ENCODE peak calls at places on chromosomes 4 and X, in six cellular contexts. N is NAMALWA; V is CD8-positive, alpha-beta T cell; I is neural crest cell; J is adipocyte; H is iPS DF 6.9. L is an unnamed sample.

GRCh38 chrX:24253030-24253429 is 60.8 kb downstream of the SUPT20HL2 start:
- DNase-seq in N (no peak), V (no peak), I (no peak), J (no peak), H (no peak), L (no peak)

GRCh38 chrX:12002876-12003275 is 135.4 kb upstream of the FRMPD4 start:
- DNase-seq in N (no peak), V (no peak), I (no peak), J (no peak), H (no peak), L (no peak)

GRCh38 chrX:80511969-80512760 is 91.9 kb downstream of the TENT5D start:
- DNase-seq in N (no peak), V (no peak), I (no peak), J (no peak), H (no peak), L (no peak)

GRCh38 chr4:10457255-10457801 is at the start of gene ZNF518B:
- DNase-seq in N (no peak), V (peak; percentile 72), I (peak; percentile 57), J (peak; percentile 87), H (no peak), L (no peak)

GRCh38 chrX:107713205-107714195 is 62.1 kb downstream of the TSC22D3 start:
- DNase-seq in N (no peak), V (no peak), I (no peak), J (peak; percentile 28), H (no peak), L (no peak)

GRCh38 chrX:69133561-69134542 is 31.4 kb downstream of the PJA1 start:
- DNase-seq in N (peak; percentile 50), V (no peak), I (peak; percentile 33), J (no peak), H (no peak), L (no peak)

GRCh38 chr4:52560844-52561280 is 98.2 kb downstream of the USP46 start:
- DNase-seq in N (no peak), V (no peak), I (no peak), J (peak; percentile 18), H (no peak), L (no peak)

GRCh38 chrX:1528186-1528883 is 8.7 kb downstream of the P2RY8 start:
- DNase-seq in N (no peak), V (no peak), I (no peak), J (no peak), H (no peak), L (no peak)

GRCh38 chr4:23368081-23368697 is 521.7 kb downstream of the PPARGC1A start:
- DNase-seq in N (peak; percentile 3), V (no peak), I (no peak), J (no peak), H (peak; percentile 50), L (peak; percentile 21)